ENCODE peak calls at places on chromosomes 4 and X, in nine cellular contexts. One of them, this sample, is unnamed.

GRCh38 chr4:52657630-52658501 is 1.2 kb downstream of the USP46 start:
- DNase-seq in NT2/D1: no peak
- DNase-seq in upper lobe of right lung: no peak
- DNase-seq in mammary epithelial cell: peak; percentile 24
- DNase-seq in body of pancreas: peak; percentile 40
- DNase-seq in Peyer's patch: no peak
- DNase-seq in PC-3: peak; percentile 47
- DNase-seq in esophagus squamous epithelium: no peak
- DNase-seq in IMR-90: peak; percentile 69
- DNase-seq in this sample: peak; percentile 23

GRCh38 chr4:140485939-140486338 is 12.2 kb downstream of the MGAT4D start:
- DNase-seq in body of pancreas: no peak
- DNase-seq in PC-3: no peak
- DNase-seq in mammary epithelial cell: no peak
- DNase-seq in IMR-90: no peak
- DNase-seq in upper lobe of right lung: no peak
- DNase-seq in esophagus squamous epithelium: no peak
- DNase-seq in NT2/D1: no peak
- DNase-seq in Peyer's patch: no peak
- DNase-seq in this sample: no peak

GRCh38 chr4:106384878-106385277 is 16.3 kb upstream of the GIMD1 start:
- DNase-seq in Peyer's patch: no peak
- DNase-seq in upper lobe of right lung: no peak
- DNase-seq in body of pancreas: no peak
- DNase-seq in NT2/D1: no peak
- DNase-seq in PC-3: no peak
- DNase-seq in mammary epithelial cell: no peak
- DNase-seq in esophagus squamous epithelium: no peak
- DNase-seq in IMR-90: no peak
- DNase-seq in this sample: no peak

GRCh38 chrX:51743179-51743957 is at the start of gene GSPT2:
- DNase-seq in NT2/D1: peak; percentile 47
- DNase-seq in esophagus squamous epithelium: peak; percentile 0
- DNase-seq in upper lobe of right lung: peak; percentile 85
- DNase-seq in PC-3: peak; percentile 61
- DNase-seq in body of pancreas: peak; percentile 76
- DNase-seq in Peyer's patch: peak; percentile 54
- DNase-seq in IMR-90: peak; percentile 76
- DNase-seq in mammary epithelial cell: peak; percentile 56
- DNase-seq in this sample: peak; percentile 69

GRCh38 chrX:13304052-13304451 is 15.8 kb downstream of the ATXN3L start:
- DNase-seq in upper lobe of right lung: no peak
- DNase-seq in IMR-90: no peak
- DNase-seq in PC-3: no peak
- DNase-seq in NT2/D1: no peak
- DNase-seq in esophagus squamous epithelium: no peak
- DNase-seq in Peyer's patch: no peak
- DNase-seq in mammary epithelial cell: no peak
- DNase-seq in body of pancreas: no peak
- DNase-seq in this sample: no peak

GRCh38 chr4:160546201-160546600 is 1443.3 kb downstream of the RAPGEF2 start:
- DNase-seq in Peyer's patch: no peak
- DNase-seq in esophagus squamous epithelium: no peak
- DNase-seq in IMR-90: no peak
- DNase-seq in body of pancreas: no peak
- DNase-seq in PC-3: no peak
- DNase-seq in NT2/D1: no peak
- DNase-seq in upper lobe of right lung: no peak
- DNase-seq in mammary epithelial cell: no peak
- DNase-seq in this sample: no peak

GRCh38 chrX:29687687-29688086 is 527.7 kb upstream of the MAGEB2 start:
- DNase-seq in NT2/D1: no peak
- DNase-seq in upper lobe of right lung: no peak
- DNase-seq in Peyer's patch: no peak
- DNase-seq in esophagus squamous epithelium: no peak
- DNase-seq in PC-3: peak; percentile 47
- DNase-seq in body of pancreas: no peak
- DNase-seq in mammary epithelial cell: peak; percentile 49
- DNase-seq in IMR-90: peak; percentile 76
- DNase-seq in this sample: no peak

GRCh38 chr4:3373468-3373867 is 68.3 kb upstream of the HGFAC start:
- DNase-seq in body of pancreas: no peak
- DNase-seq in IMR-90: no peak
- DNase-seq in NT2/D1: no peak
- DNase-seq in PC-3: no peak
- DNase-seq in esophagus squamous epithelium: no peak
- DNase-seq in mammary epithelial cell: no peak
- DNase-seq in upper lobe of right lung: no peak
- DNase-seq in Peyer's patch: no peak
- DNase-seq in this sample: no peak

GRCh38 chrX:118968031-118968430 is 6.4 kb upstream of the LONRF3 start:
- DNase-seq in NT2/D1: no peak
- DNase-seq in upper lobe of right lung: no peak
- DNase-seq in Peyer's patch: no peak
- DNase-seq in PC-3: peak; percentile 76
- DNase-seq in mammary epithelial cell: peak; percentile 60
- DNase-seq in IMR-90: no peak
- DNase-seq in esophagus squamous epithelium: no peak
- DNase-seq in body of pancreas: no peak
- DNase-seq in this sample: no peak

GRCh38 chr4:40234519-40235039 is 37.7 kb downstream of the RHOH start:
- DNase-seq in Peyer's patch: no peak
- DNase-seq in NT2/D1: no peak
- DNase-seq in body of pancreas: no peak
- DNase-seq in mammary epithelial cell: no peak
- DNase-seq in IMR-90: no peak
- DNase-seq in PC-3: no peak
- DNase-seq in upper lobe of right lung: no peak
- DNase-seq in esophagus squamous epithelium: no peak
- DNase-seq in this sample: no peak

GRCh38 chr4:110287130-110287529 is 88.7 kb upstream of the ELOVL6 start:
- DNase-seq in IMR-90: peak; percentile 81
- DNase-seq in NT2/D1: no peak
- DNase-seq in Peyer's patch: no peak
- DNase-seq in esophagus squamous epithelium: no peak
- DNase-seq in mammary epithelial cell: peak; percentile 89
- DNase-seq in body of pancreas: no peak
- DNase-seq in PC-3: peak; percentile 84
- DNase-seq in upper lobe of right lung: no peak
- DNase-seq in this sample: no peak

GRCh38 chr4:41569957-41570356 is 32.0 kb downstream of the LIMCH1 start:
- DNase-seq in NT2/D1: no peak
- DNase-seq in IMR-90: no peak
- DNase-seq in upper lobe of right lung: no peak
- DNase-seq in mammary epithelial cell: no peak
- DNase-seq in Peyer's patch: no peak
- DNase-seq in esophagus squamous epithelium: no peak
- DNase-seq in PC-3: no peak
- DNase-seq in body of pancreas: peak; percentile 5
- DNase-seq in this sample: no peak

GRCh38 chr4:112859456-112860184 is 189.8 kb upstream of the ANK2 start:
- DNase-seq in body of pancreas: no peak
- DNase-seq in Peyer's patch: no peak
- DNase-seq in PC-3: no peak
- DNase-seq in NT2/D1: no peak
- DNase-seq in mammary epithelial cell: no peak
- DNase-seq in IMR-90: no peak
- DNase-seq in upper lobe of right lung: no peak
- DNase-seq in esophagus squamous epithelium: no peak
- DNase-seq in this sample: no peak

GRCh38 chrX:100928660-100929613 is at the start of gene XKRX:
- DNase-seq in upper lobe of right lung: peak; percentile 86
- DNase-seq in NT2/D1: no peak
- DNase-seq in IMR-90: no peak
- DNase-seq in Peyer's patch: peak; percentile 79
- DNase-seq in body of pancreas: peak; percentile 56
- DNase-seq in PC-3: peak; percentile 40
- DNase-seq in mammary epithelial cell: peak; percentile 39
- DNase-seq in esophagus squamous epithelium: no peak
- DNase-seq in this sample: peak; percentile 80

GRCh38 chr4:7244343-7244680 is 52.0 kb downstream of the SORCS2 start:
- DNase-seq in esophagus squamous epithelium: no peak
- DNase-seq in body of pancreas: no peak
- DNase-seq in NT2/D1: no peak
- DNase-seq in Peyer's patch: no peak
- DNase-seq in mammary epithelial cell: no peak
- DNase-seq in upper lobe of right lung: no peak
- DNase-seq in IMR-90: no peak
- DNase-seq in PC-3: no peak
- DNase-seq in this sample: no peak

DNA sequence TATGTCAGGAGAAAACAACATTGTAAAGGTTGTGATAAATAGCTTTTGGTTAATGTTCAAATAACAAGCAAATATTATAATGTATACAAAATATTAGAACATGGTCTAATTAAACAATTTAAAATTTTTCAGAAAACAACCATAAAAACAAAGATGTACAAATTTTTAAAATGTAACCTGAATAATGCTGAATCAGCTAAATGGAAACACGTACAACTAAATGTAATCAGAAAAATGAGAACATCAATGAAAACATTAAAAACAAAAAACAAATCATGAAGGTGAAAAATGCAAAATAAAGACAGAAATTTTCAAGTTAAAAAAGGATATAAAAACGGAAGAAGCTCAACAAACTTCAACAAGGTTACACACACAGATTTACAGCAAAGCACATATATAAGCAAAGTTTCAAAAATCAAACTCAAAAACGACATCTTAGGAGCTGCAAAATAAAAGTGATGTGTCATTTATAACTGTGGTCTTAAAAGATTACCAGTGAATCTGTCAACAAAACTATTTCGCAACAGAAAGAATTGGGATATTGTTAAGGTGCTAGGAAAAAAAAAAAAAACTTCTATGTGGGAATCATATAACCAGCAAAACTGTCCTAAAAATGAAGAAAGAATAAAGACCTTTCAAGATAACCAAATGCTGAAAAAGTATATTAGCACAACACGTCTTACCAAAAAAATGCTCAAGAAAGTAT is 31.8 kb downstream of the ZNF732 start:
- DNase-seq in body of pancreas: no peak
- DNase-seq in mammary epithelial cell: no peak
- DNase-seq in IMR-90: no peak
- DNase-seq in upper lobe of right lung: no peak
- DNase-seq in NT2/D1: no peak
- DNase-seq in Peyer's patch: no peak
- DNase-seq in PC-3: no peak
- DNase-seq in esophagus squamous epithelium: no peak
- DNase-seq in this sample: no peak
- H3K9me3 ChIP-seq in body of pancreas: peaks cover 2% of the 10 kb centered on the region
- H3K9me3 ChIP-seq in mammary epithelial cell: peaks cover 47% of the 10 kb centered on the region
- H3K9me3 ChIP-seq in IMR-90: peaks cover 17% of the 10 kb centered on the region
- H3K9me3 ChIP-seq in upper lobe of right lung: peaks cover 62% of the 10 kb centered on the region
- H3K9me3 ChIP-seq in NT2/D1: peaks cover 100% of the 10 kb centered on the region
- H3K9me3 ChIP-seq in Peyer's patch: peaks cover 21% of the 10 kb centered on the region
- H3K9me3 ChIP-seq in PC-3: peaks cover 52% of the 10 kb centered on the region
- H3K9me3 ChIP-seq in esophagus squamous epithelium: peaks cover 96% of the 10 kb centered on the region
- H3K9me3 ChIP-seq in this sample: peaks cover 22% of the 10 kb centered on the region

DNA sequence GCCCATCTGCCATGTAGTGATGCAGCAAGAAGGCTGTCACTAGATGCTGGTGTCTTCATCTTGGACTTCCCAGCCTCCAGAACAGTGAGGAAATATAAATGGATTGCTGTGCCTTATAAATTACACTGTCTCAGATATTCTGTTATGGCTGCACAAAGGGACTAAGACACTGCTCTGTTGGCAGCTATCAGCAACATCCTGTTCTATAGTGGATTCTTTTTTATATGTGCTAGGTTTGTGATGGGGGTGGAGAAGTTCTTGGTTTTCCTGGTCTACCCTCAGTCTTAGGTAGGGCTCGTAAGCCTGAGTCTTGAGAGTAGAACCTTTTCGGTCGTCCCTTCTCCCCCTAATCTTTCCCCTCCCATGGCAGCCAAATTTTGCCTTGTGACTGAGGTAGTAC is 17.3 kb downstream of the STIM2 start:
- DNase-seq in PC-3: no peak
- DNase-seq in Peyer's patch: no peak
- DNase-seq in esophagus squamous epithelium: no peak
- DNase-seq in upper lobe of right lung: no peak
- DNase-seq in IMR-90: no peak
- DNase-seq in NT2/D1: no peak
- DNase-seq in mammary epithelial cell: no peak
- DNase-seq in body of pancreas: no peak
- DNase-seq in this sample: no peak
- H3K9me3 ChIP-seq in PC-3: no peaks in the 10 kb centered on the region
- H3K9me3 ChIP-seq in Peyer's patch: no peaks in the 10 kb centered on the region
- H3K9me3 ChIP-seq in esophagus squamous epithelium: no peaks in the 10 kb centered on the region
- H3K9me3 ChIP-seq in upper lobe of right lung: no peaks in the 10 kb centered on the region
- H3K9me3 ChIP-seq in IMR-90: no peaks in the 10 kb centered on the region
- H3K9me3 ChIP-seq in NT2/D1: no peaks in the 10 kb centered on the region
- H3K9me3 ChIP-seq in mammary epithelial cell: no peaks in the 10 kb centered on the region
- H3K9me3 ChIP-seq in body of pancreas: no peaks in the 10 kb centered on the region
- H3K9me3 ChIP-seq in this sample: no peaks in the 10 kb centered on the region

DNA sequence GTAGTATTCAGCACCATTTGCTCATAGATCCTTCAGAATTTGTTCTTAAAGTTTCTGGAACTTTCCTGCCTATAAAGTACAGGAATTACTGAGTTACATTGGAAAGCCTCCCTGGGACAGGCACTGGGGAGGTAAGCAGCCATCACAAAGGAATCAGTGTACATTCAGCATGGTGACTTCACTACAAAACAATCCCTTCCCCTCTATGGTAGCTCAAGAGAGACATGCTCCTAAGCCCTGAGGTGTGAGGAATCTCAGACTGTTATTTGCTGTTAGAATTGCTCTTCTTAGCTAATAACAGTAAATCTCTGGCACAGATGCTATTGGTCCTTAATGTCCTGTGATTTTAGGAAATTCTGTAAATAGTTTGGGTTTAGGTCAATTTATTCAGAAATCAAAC is 1898.0 kb upstream of the PCDH7 start:
- DNase-seq in body of pancreas: no peak
- DNase-seq in IMR-90: peak; percentile 19
- DNase-seq in PC-3: no peak
- DNase-seq in upper lobe of right lung: no peak
- DNase-seq in esophagus squamous epithelium: no peak
- DNase-seq in mammary epithelial cell: no peak
- DNase-seq in Peyer's patch: no peak
- DNase-seq in NT2/D1: peak; percentile 11
- DNase-seq in this sample: no peak
- H3K9me3 ChIP-seq in body of pancreas: no peaks in the 10 kb centered on the region
- H3K9me3 ChIP-seq in IMR-90: no peaks in the 10 kb centered on the region
- H3K9me3 ChIP-seq in PC-3: no peaks in the 10 kb centered on the region
- H3K9me3 ChIP-seq in upper lobe of right lung: no peaks in the 10 kb centered on the region
- H3K9me3 ChIP-seq in esophagus squamous epithelium: peaks cover 5% of the 10 kb centered on the region
- H3K9me3 ChIP-seq in mammary epithelial cell: no peaks in the 10 kb centered on the region
- H3K9me3 ChIP-seq in Peyer's patch: no peaks in the 10 kb centered on the region
- H3K9me3 ChIP-seq in NT2/D1: no peaks in the 10 kb centered on the region
- H3K9me3 ChIP-seq in this sample: no peaks in the 10 kb centered on the region

DNA sequence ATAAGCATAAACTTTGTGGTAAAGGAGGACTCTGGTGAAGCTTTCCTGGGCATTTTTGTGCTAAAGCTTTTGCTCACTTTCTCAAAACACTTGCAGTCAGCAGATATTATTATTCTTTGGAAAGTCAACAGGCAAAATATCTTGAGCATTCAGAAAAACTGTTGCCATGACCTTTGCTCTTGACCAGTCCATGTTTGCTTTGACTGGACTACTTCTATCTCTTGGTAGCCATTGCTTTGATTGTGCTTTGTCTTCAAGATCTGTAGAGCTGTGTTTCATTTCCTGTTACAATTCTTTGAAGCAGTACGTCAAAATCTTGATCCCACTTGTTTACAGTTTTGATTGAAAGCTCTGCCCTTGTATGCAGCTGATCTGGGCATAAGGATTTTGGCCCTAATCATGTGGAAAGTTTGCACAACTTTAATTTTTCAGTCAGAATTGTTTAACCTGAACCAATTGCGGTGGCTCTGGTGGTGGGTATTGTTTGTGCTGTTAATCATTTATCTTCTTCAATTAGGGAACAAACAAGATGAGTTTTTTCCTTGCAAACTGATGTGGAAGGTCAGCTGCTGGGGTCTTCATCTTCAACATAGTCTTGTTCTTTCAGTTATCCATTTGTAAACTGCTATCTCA is 121.5 kb upstream of the NUDT6 start:
- DNase-seq in PC-3: no peak
- DNase-seq in mammary epithelial cell: no peak
- DNase-seq in IMR-90: no peak
- DNase-seq in body of pancreas: no peak
- DNase-seq in NT2/D1: no peak
- DNase-seq in Peyer's patch: no peak
- DNase-seq in upper lobe of right lung: no peak
- DNase-seq in esophagus squamous epithelium: no peak
- DNase-seq in this sample: no peak
- H3K9me3 ChIP-seq in PC-3: no peaks in the 10 kb centered on the region
- H3K9me3 ChIP-seq in mammary epithelial cell: peaks cover 16% of the 10 kb centered on the region
- H3K9me3 ChIP-seq in IMR-90: peaks cover 16% of the 10 kb centered on the region
- H3K9me3 ChIP-seq in body of pancreas: no peaks in the 10 kb centered on the region
- H3K9me3 ChIP-seq in NT2/D1: peaks cover 7% of the 10 kb centered on the region
- H3K9me3 ChIP-seq in Peyer's patch: no peaks in the 10 kb centered on the region
- H3K9me3 ChIP-seq in upper lobe of right lung: peaks cover 8% of the 10 kb centered on the region
- H3K9me3 ChIP-seq in esophagus squamous epithelium: peaks cover 40% of the 10 kb centered on the region
- H3K9me3 ChIP-seq in this sample: no peaks in the 10 kb centered on the region